ENCODE peak calls at places on chromosomes 16 and 17, in five cellular contexts. H, L, B, J and X are unnamed samples.

GRCh38 chr16:85969159-85969558 is 70.2 kb downstream of the IRF8 start:
- DNase-seq in H (no peak), L (peak), B (no peak), J (no peak), X (no peak)

GRCh38 chr17:48636177-48637018 is 10.2 kb upstream of the HOXB9 start:
- DNase-seq in J (no peak), H (peak), L (peak), B (peak), X (no peak)

GRCh38 chr16:27867122-27868110 is 196.1 kb downstream of the GSG1L start:
- DNase-seq in J (peak), H (peak), B (peak), L (peak), X (no peak)

GRCh38 chr16:31868701-31869167 is 4.9 kb upstream of the ZNF267 start:
- DNase-seq in B (peak), L (peak), J (peak), H (peak), X (no peak)

GRCh38 chr16:396605-397004 is 394 bp upstream of the NME4 start:
- DNase-seq in H (no peak), J (no peak), B (peak), L (peak), X (no peak)

GRCh38 chr16:87562201-87562600 is 40.1 kb upstream of the JPH3 start:
- DNase-seq in H (no peak), J (no peak), B (no peak), L (no peak), X (no peak)

GRCh38 chr17:6240001-6240400 is 169.8 kb downstream of the WSCD1 start:
- DNase-seq in B (no peak), J (no peak), H (no peak), L (no peak), X (no peak)

GRCh38 chr16:24124291-24124690 is 131.8 kb upstream of the CACNG3 start:
- DNase-seq in B (no peak), J (no peak), H (no peak), L (no peak), X (no peak)

GRCh38 chr16:72974142-72974769 is 73.7 kb downstream of the ZFHX3 start:
- DNase-seq in J (no peak), L (no peak), H (no peak), B (no peak), X (no peak)

GRCh38 chr16:64416232-64417010 is 705.4 kb downstream of the CDH11 start:
- DNase-seq in L (peak), J (no peak), H (no peak), B (no peak), X (no peak)

GRCh38 chr17:44110823-44111633 is 12.4 kb downstream of the HDAC5 start:
- DNase-seq in L (peak), B (peak), H (peak), J (no peak), X (no peak)

GRCh38 chr16:22233050-22233405 is 26.9 kb downstream of the EEF2K start:
- DNase-seq in H (no peak), J (no peak), B (no peak), L (peak), X (no peak)

GRCh38 chr16:234468-235305 is at the start of gene FAM234A:
- DNase-seq in J (peak), H (peak), L (peak), B (peak), X (no peak)

GRCh38 chr17:2075336-2076056 is 20.6 kb downstream of the HIC1 start:
- DNase-seq in B (peak), L (no peak), H (no peak), J (no peak), X (no peak)

GRCh38 chr16:49643429-49644142 is 212.3 kb downstream of the ZNF423 start:
- DNase-seq in H (no peak), B (no peak), L (peak), J (no peak), X (no peak)

GRCh38 chr16:65975049-65975708 is 391.3 kb upstream of the CDH5 start:
- DNase-seq in J (peak), H (no peak), B (no peak), L (peak), X (no peak)

GRCh38 chr17:18039535-18040286 is 503 bp downstream of the GID4 start:
- DNase-seq in H (peak), B (peak), L (no peak), J (no peak), X (no peak)

GRCh38 chr16:74608944-74609343 is 2.0 kb upstream of the GLG1 start:
- DNase-seq in H (no peak), J (no peak), L (no peak), B (no peak), X (no peak)

GRCh38 chr17:50279181-50279526 is 4.9 kb downstream of the TMEM92 start:
- DNase-seq in L (no peak), J (no peak), B (no peak), H (no peak), X (peak)

DNA sequence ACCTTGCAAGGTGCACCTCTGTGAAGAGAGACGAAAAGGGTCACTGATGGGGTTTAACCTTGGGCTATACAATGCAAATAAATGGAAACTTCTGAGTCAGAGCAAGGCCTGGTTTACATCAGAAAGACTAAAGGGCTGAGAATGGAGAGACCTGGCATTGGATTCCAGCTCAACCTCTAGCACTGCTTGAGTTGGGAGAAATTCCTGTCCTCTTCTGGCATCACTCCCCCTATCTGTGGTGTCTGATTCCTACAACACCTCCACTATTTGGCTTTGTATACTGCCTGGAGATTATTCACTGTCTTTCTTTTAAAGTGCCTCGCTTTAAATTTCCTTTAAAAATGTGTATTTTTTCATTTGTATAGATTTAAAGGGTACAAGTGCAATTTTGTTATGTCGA is 68.8 kb downstream of the GPR139 start:
- DNase-seq in H (no peak), B (no peak), J (no peak), L (no peak), X (no peak)
- TF ChIP-seq CTCF in H (no peak), B (no peak), J (no peak), L (no peak), X (no peak)

GRCh38 chr16:57093845-57094564 is 1.6 kb downstream of the CPNE2 start:
- DNase-seq in J (no peak), B (peak), L (no peak), H (no peak), X (no peak)
- H3K4me3 ChIP-seq in J (peak), B (peak), L (peak), H (peak), X (peak)

GRCh38 chr16:48272837-48273421 is 25.6 kb upstream of the ABCC11 start:
- DNase-seq in J (no peak), B (no peak), H (no peak), L (no peak), X (no peak)

GRCh38 chr16:48276102-48276501 is 28.8 kb upstream of the ABCC11 start:
- DNase-seq in J (peak), H (no peak), B (no peak), L (peak), X (peak)

GRCh38 chr16:48274476-48274875 is 27.1 kb upstream of the ABCC11 start:
- DNase-seq in J (no peak), H (no peak), L (no peak), B (no peak), X (no peak)

GRCh38 chr16:48269011-48269410 is 21.7 kb upstream of the ABCC11 start:
- DNase-seq in H (no peak), J (no peak), L (no peak), B (no peak), X (no peak)

GRCh38 chr16:48271728-48272127 is 24.4 kb upstream of the ABCC11 start:
- DNase-seq in J (no peak), L (peak), B (no peak), H (no peak), X (no peak)
- TF ChIP-seq CTCF in J (peak), L (peak), B (peak), H (no peak), X (no peak)

GRCh38 chr17:332558-333322 is 19.9 kb downstream of the RPH3AL start:
- DNase-seq in H (no peak), B (peak), L (peak), J (no peak), X (no peak)
- H3K4me3 ChIP-seq in H (peak), B (peak), L (no peak), J (no peak), X (no peak)

GRCh38 chr17:34068506-34069035 is 186.5 kb upstream of the CCL2 start:
- DNase-seq in H (no peak), J (no peak), B (no peak), L (no peak), X (no peak)
- TF ChIP-seq CTCF in H (no peak), J (no peak), B (no peak), L (no peak), X (no peak)

GRCh38 chr17:10589553-10590145 is 40.2 kb upstream of the MYH2 start:
- DNase-seq in H (no peak), J (no peak), B (no peak), L (no peak), X (no peak)
- H3K4me3 ChIP-seq in H (no peak), J (no peak), B (no peak), L (no peak), X (no peak)

DNA sequence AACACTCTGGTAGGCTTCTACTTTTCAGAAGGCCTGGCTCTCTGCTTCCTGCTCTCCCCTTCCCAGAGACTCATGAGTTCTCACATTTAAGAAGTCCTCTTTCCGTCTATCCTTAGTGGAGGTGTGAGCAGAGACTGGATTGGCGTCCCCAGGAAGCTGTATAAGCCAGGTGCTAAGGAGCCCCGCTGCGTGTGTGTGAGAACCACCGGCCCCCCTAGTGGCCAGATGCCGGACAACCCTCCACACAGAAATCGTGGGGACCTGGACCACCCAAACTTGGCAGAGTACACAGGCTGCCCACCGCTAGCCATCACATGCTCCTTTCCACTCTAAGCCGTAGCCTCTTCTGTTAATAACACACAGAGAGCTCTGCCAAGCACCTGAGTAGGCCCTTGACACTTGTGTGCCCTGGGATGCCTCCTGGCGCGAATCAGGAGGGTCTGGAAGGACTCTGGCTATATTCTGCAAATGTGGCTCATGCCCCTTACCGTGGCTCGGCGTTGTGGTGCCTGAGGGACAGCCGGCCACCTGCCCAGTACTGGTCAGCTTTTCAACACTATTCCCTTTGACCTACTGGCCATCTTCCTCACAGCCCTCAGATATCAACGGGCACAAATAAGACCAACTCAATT is 13.9 kb downstream of the CYB5D2 start:
- DNase-seq in J (no peak), B (no peak), L (no peak), H (no peak), X (no peak)
- TF ChIP-seq CTCF in J (peak), B (no peak), L (peak), H (no peak), X (peak)

GRCh38 chr16:57721356-57721755 is 14.2 kb upstream of the KATNB1 start:
- DNase-seq in B (no peak), J (no peak), L (no peak), H (no peak), X (no peak)
- H3K4me3 ChIP-seq in B (no peak), J (no peak), L (no peak), H (no peak), X (no peak)

GRCh38 chr17:29588561-29589411 is 662 bp downstream of the GIT1 start:
- DNase-seq in J (no peak), H (peak), L (no peak), B (peak), X (no peak)

GRCh38 chr17:29590261-29590978 is 972 bp upstream of the GIT1 start:
- DNase-seq in L (peak), J (no peak), B (peak), H (no peak), X (no peak)

GRCh38 chr17:29588017-29588557 is 1.4 kb downstream of the GIT1 start:
- DNase-seq in B (no peak), L (no peak), H (no peak), J (no peak), X (no peak)

GRCh38 chr17:29590979-29591736 is 1.7 kb upstream of the GIT1 start:
- DNase-seq in J (no peak), L (no peak), H (peak), B (peak), X (no peak)

GRCh38 chr17:29589524-29590260 is at the start of gene GIT1:
- DNase-seq in H (peak), L (peak), B (peak), J (no peak), X (no peak)
- TF ChIP-seq CTCF in H (no peak), L (no peak), B (no peak), J (no peak), X (no peak)